ENCODE peak calls at places on chromosome 21, in ten cellular contexts. N is HCEC 1CT; Q is ACHN; D is ascending aorta; F is GM03348; H is tibial nerve; T is bronchial epithelial cell; X is naive thymus-derived CD8-positive, alpha-beta T cell; C is stimulated activated CD8-positive, alpha-beta memory T cell treated with anti-CD3 and anti-CD28 coated beads, Interleukin-7, amount 100 ng/mL, for 4 hours; K is HT-29. A is an unnamed sample.

GRCh38 chr21:35850542-35851103 is 209.7 kb downstream of the SETD4 start:
- DNase-seq in N (no peak), Q (no peak), D (no peak), F (peak; percentile 51), H (no peak), T (no peak), X (no peak), C (no peak), K (no peak), A (no peak)

GRCh38 chr21:41932576-41933258 is 21.1 kb downstream of the C2CD2 start:
- DNase-seq in N (peak; percentile 76), Q (peak; percentile 81), D (no peak), F (peak; percentile 76), H (no peak), T (peak; percentile 61), X (no peak), C (no peak), K (peak; percentile 55), A (peak; percentile 76)

GRCh38 chr21:34800797-34801518 is 132.2 kb downstream of the CLIC6 start:
- DNase-seq in N (peak; percentile 85), Q (no peak), D (no peak), F (peak; percentile 42), H (no peak), T (peak; percentile 97), X (no peak), C (no peak), K (no peak), A (no peak)

GRCh38 chr21:34133802-34134201 is 60.4 kb downstream of the MRPS6 start:
- DNase-seq in N (no peak), Q (peak; percentile 8), D (no peak), F (no peak), H (no peak), T (no peak), X (no peak), C (no peak), K (no peak), A (no peak)

GRCh38 chr21:44405948-44406872 is 49.1 kb upstream of the LRRC3 start:
- DNase-seq in N (peak; percentile 41), Q (peak; percentile 85), D (no peak), F (peak; percentile 10), H (no peak), T (no peak), X (no peak), C (no peak), K (no peak), A (peak; percentile 91)

GRCh38 chr21:34599534-34600101 is 15.3 kb downstream of the RCAN1 start:
- DNase-seq in N (no peak), Q (no peak), D (no peak), F (no peak), H (no peak), T (peak; percentile 15), X (no peak), C (no peak), K (no peak), A (peak; percentile 69)

GRCh38 chr21:30463713-30464112 is 16.5 kb downstream of the KRTAP19-1 start:
- DNase-seq in N (no peak), Q (peak; percentile 25), D (no peak), F (no peak), H (no peak), T (peak; percentile 17), X (no peak), C (no peak), K (peak; percentile 6), A (peak; percentile 4)

GRCh38 chr21:33064623-33064996 is 5.3 kb upstream of the OLIG1 start:
- DNase-seq in N (no peak), Q (no peak), D (no peak), F (no peak), H (no peak), T (no peak), X (no peak), C (no peak), K (no peak), A (no peak)

GRCh38 chr21:28084951-28085350 is 907.7 kb downstream of the LTN1 start:
- DNase-seq in N (no peak), Q (no peak), D (no peak), F (no peak), H (no peak), T (no peak), X (no peak), C (no peak), K (no peak), A (no peak)

GRCh38 chr21:29613021-29613420 is 314.3 kb downstream of the BACH1 start:
- DNase-seq in N (no peak), Q (no peak), D (no peak), F (no peak), H (no peak), T (peak; percentile 14), X (no peak), C (no peak), K (no peak), A (no peak)

GRCh38 chr21:43971201-43971991 is 40.7 kb upstream of the TRAPPC10 start:
- DNase-seq in N (no peak), Q (no peak), D (no peak), F (no peak), H (peak; percentile 22), T (no peak), X (no peak), C (no peak), K (no peak), A (no peak)

GRCh38 chr21:37139154-37139553 is 66.1 kb downstream of the TTC3 start:
- DNase-seq in N (no peak), Q (no peak), D (no peak), F (no peak), H (no peak), T (peak; percentile 71), X (no peak), C (no peak), K (no peak), A (no peak)

GRCh38 chr21:24205317-24205716 is 1402.0 kb downstream of the MRPL39 start:
- DNase-seq in N (no peak), Q (no peak), D (no peak), F (no peak), H (no peak), T (no peak), X (no peak), C (no peak), K (no peak), A (no peak)

GRCh38 chr21:38897532-38898421 is 92.0 kb downstream of the ETS2 start:
- DNase-seq in N (no peak), Q (no peak), D (no peak), F (no peak), H (no peak), T (no peak), X (no peak), C (no peak), K (peak; percentile 15), A (no peak)

GRCh38 chr21:36188081-36188681 is 31.6 kb downstream of the DOP1B start:
- DNase-seq in N (no peak), Q (no peak), D (no peak), F (no peak), H (no peak), T (peak; percentile 44), X (no peak), C (no peak), K (peak; percentile 77), A (no peak)

GRCh38 chr21:41926068-41926806 is 27.6 kb downstream of the C2CD2 start:
- DNase-seq in N (peak; percentile 69), Q (peak; percentile 66), D (no peak), F (peak; percentile 60), H (no peak), T (peak; percentile 47), X (peak; percentile 29), C (peak; percentile 10), K (peak; percentile 38), A (peak; percentile 70)

GRCh38 chr21:25369524-25370300 is 237.6 kb downstream of the MRPL39 start:
- DNase-seq in N (peak; percentile 77), Q (no peak), D (no peak), F (peak; percentile 56), H (no peak), T (no peak), X (no peak), C (no peak), K (no peak), A (peak; percentile 88)

GRCh38 chr21:46441961-46442498 is 16.7 kb upstream of the DIP2A start:
- DNase-seq in N (no peak), Q (no peak), D (no peak), F (no peak), H (no peak), T (no peak), X (no peak), C (no peak), K (no peak), A (no peak)

GRCh38 chr21:17343055-17343454 is 169.8 kb upstream of the CXADR start:
- DNase-seq in N (no peak), Q (peak; percentile 39), D (no peak), F (peak; percentile 9), H (no peak), T (peak; percentile 8), X (no peak), C (no peak), K (peak; percentile 32), A (peak; percentile 10)

GRCh38 chr21:42243026-42243425 is 24.1 kb downstream of the ABCG1 start:
- DNase-seq in N (no peak), Q (no peak), D (no peak), F (no peak), H (no peak), T (no peak), X (no peak), C (no peak), K (no peak), A (no peak)

GRCh38 chr21:27301216-27301615 is 334.3 kb upstream of the ADAMTS5 start:
- DNase-seq in N (no peak), Q (no peak), D (no peak), F (peak; percentile 44), H (no peak), T (no peak), X (no peak), C (no peak), K (no peak), A (no peak)

GRCh38 chr21:46157987-46158451 is 2.6 kb upstream of the FTCD start:
- DNase-seq in N (no peak), Q (no peak), D (no peak), F (no peak), H (no peak), T (no peak), X (no peak), C (no peak), K (no peak), A (no peak)